ENCODE peak calls at places on chromosomes 16 and 17, in six cellular contexts. V is amygdala, U is epithelial cell of esophagus, Z is GM04503, K is HTR-8/SVneo, B is left cardiac atrium. I is an unnamed sample.
A peak's percentile ranks its signal among the peaks of the same experiment; 100 is the strongest.

GRCh38 chr17:2700031-2700490 is 11.5 kb downstream of the CLUH start:
- DNase-seq in V (no peak), U (no peak), Z (no peak), K (no peak), B (no peak), I (no peak)

GRCh38 chr16:89892055-89892630 is 18.8 kb downstream of the TCF25 start:
- DNase-seq in V (no peak), U (no peak), Z (no peak), K (no peak), B (no peak), I (no peak)

GRCh38 chr16:5234295-5235050 is 136.9 kb upstream of the EEF2KMT start:
- DNase-seq in V (no peak), U (no peak), Z (no peak), K (no peak), B (no peak), I (no peak)

GRCh38 chr16:20675488-20676267 is 21.8 kb downstream of the ACSM1 start:
- DNase-seq in V (no peak), U (peak; percentile 74), Z (no peak), K (no peak), B (no peak), I (no peak)

GRCh38 chr17:63930951-63931575 is 1.1 kb downstream of the CD79B start:
- DNase-seq in V (no peak), U (no peak), Z (no peak), K (no peak), B (peak; percentile 88), I (no peak)

GRCh38 chr16:1823821-1824220 is 2.8 kb downstream of the HAGH start:
- DNase-seq in V (peak; percentile 38), U (peak; percentile 82), Z (no peak), K (peak; percentile 46), B (no peak), I (no peak)

GRCh38 chr17:46943511-46944393 is 20.8 kb downstream of the GOSR2 start:
- DNase-seq in V (peak; percentile 43), U (no peak), Z (peak; percentile 11), K (peak; percentile 42), B (no peak), I (no peak)

GRCh38 chr16:1093284-1094123 is 2.5 kb downstream of the C1QTNF8 start:
- DNase-seq in V (no peak), U (no peak), Z (no peak), K (no peak), B (no peak), I (no peak)

GRCh38 chr17:9932481-9932880 is 27.4 kb upstream of the RCVRN start:
- DNase-seq in V (no peak), U (no peak), Z (no peak), K (no peak), B (no peak), I (no peak)

GRCh38 chr17:17999364-18000007 is 26.8 kb downstream of the DRC3 start:
- DNase-seq in V (no peak), U (peak; percentile 37), Z (no peak), K (no peak), B (no peak), I (no peak)

GRCh38 chr16:57196753-57197152 is 10.6 kb downstream of the RSPRY1 start:
- DNase-seq in V (no peak), U (no peak), Z (no peak), K (no peak), B (no peak), I (no peak)

GRCh38 chr16:67666032-67666537 is 465 bp downstream of the ENKD1 start:
- DNase-seq in V (no peak), U (no peak), Z (no peak), K (peak; percentile 41), B (no peak), I (no peak)

GRCh38 chr17:35086164-35086563 is 22.7 kb upstream of the RFFL start:
- DNase-seq in V (no peak), U (no peak), Z (no peak), K (no peak), B (no peak), I (no peak)

GRCh38 chr16:23587726-23588125 is 8.4 kb downstream of the NDUFAB1 start:
- DNase-seq in V (no peak), U (no peak), Z (peak; percentile 47), K (no peak), B (no peak), I (peak; percentile 29)

GRCh38 chr17:41937970-41938851 is 7.8 kb downstream of the ODAD4 start:
- DNase-seq in V (no peak), U (no peak), Z (no peak), K (no peak), B (no peak), I (no peak)

GRCh38 chr16:25073849-25074248 is 37.7 kb upstream of the LCMT1 start:
- DNase-seq in V (no peak), U (no peak), Z (no peak), K (no peak), B (no peak), I (no peak)

GRCh38 chr16:79994413-79994812 is 393.9 kb upstream of the MAF start:
- DNase-seq in V (peak; percentile 6), U (no peak), Z (no peak), K (no peak), B (no peak), I (no peak)

GRCh38 chr16:14020141-14020540 is 51.0 kb upstream of the MRTFB start:
- DNase-seq in V (no peak), U (no peak), Z (no peak), K (no peak), B (no peak), I (no peak)

GRCh38 chr16:31402687-31403086 is 9.6 kb downstream of the ITGAD start:
- DNase-seq in V (no peak), U (no peak), Z (no peak), K (no peak), B (no peak), I (no peak)

GRCh38 chr17:5563451-5563850 is 20.9 kb downstream of the NLRP1 start:
- DNase-seq in V (no peak), U (peak; percentile 43), Z (no peak), K (no peak), B (no peak), I (no peak)

GRCh38 chr17:75909812-75910274 is 5.2 kb upstream of the MRPL38 start:
- DNase-seq in V (no peak), U (peak; percentile 63), Z (no peak), K (no peak), B (peak; percentile 76), I (no peak)

GRCh38 chr16:2204727-2205103 is 539 bp upstream of the MLST8 start:
- DNase-seq in V (no peak), U (no peak), Z (no peak), K (no peak), B (no peak), I (no peak)

GRCh38 chr17:32285770-32286517 is 20.3 kb downstream of the RHBDL3 start:
- DNase-seq in V (peak; percentile 49), U (no peak), Z (no peak), K (no peak), B (no peak), I (no peak)

GRCh38 chr16:4972938-4973587 is 14.9 kb downstream of the SEC14L5 start:
- DNase-seq in V (peak; percentile 41), U (no peak), Z (no peak), K (no peak), B (no peak), I (no peak)

GRCh38 chr16:53926209-53926608 is 222.3 kb downstream of the FTO start:
- DNase-seq in V (no peak), U (no peak), Z (no peak), K (no peak), B (no peak), I (no peak)